ENCODE peak calls at places on chromosomes 6 and 20, in nine cellular contexts. U is choroid plexus epithelial cell, C is activated T-cell treated with anti-CD3 and anti-CD28 coated beads for 1 hour, G is COR-L47, L is cardiac fibroblast, F is pulmonary artery endothelial cell, A is endodermal cell, Q is RWPE1, K is neural crest cell. Z is an unnamed sample.

GRCh38 chr20:63656451-63656850 is 1.7 kb upstream of the RTEL1 start:
- DNase-seq in L (no peak), U (no peak), K (no peak), C (no peak), F (no peak), A (no peak), G (no peak), Q (no peak), Z (no peak)

GRCh38 chr20:49937023-49937929 is 1.1 kb downstream of the RNF114 start:
- DNase-seq in A (no peak), U (no peak), Q (peak; percentile 54), K (no peak), G (no peak), L (no peak), C (no peak), F (no peak), Z (no peak)

GRCh38 chr6:43987838-43988439 is 139.3 kb downstream of the MRPL14 start:
- DNase-seq in Q (no peak), U (no peak), C (no peak), L (no peak), K (no peak), G (no peak), A (no peak), F (no peak), Z (no peak)

GRCh38 chr6:51618563-51618962 is 468.9 kb downstream of the PKHD1 start:
- DNase-seq in C (no peak), L (no peak), F (no peak), G (no peak), Q (no peak), K (no peak), U (no peak), A (no peak), Z (no peak)

GRCh38 chr6:35402136-35402855 is 49.8 kb upstream of the FANCE start:
- DNase-seq in L (no peak), A (no peak), Q (no peak), U (no peak), G (no peak), K (no peak), F (no peak), C (no peak), Z (no peak)

GRCh38 chr20:41746635-41747034 is 128.5 kb upstream of the CHD6 start:
- DNase-seq in G (peak; percentile 9), U (no peak), C (no peak), Q (no peak), K (no peak), A (no peak), L (no peak), F (no peak), Z (no peak)

GRCh38 chr6:43076093-43076927 is at the start of gene PTK7:
- DNase-seq in G (peak; percentile 81), U (peak; percentile 78), F (no peak), K (peak; percentile 82), A (peak; percentile 96), C (no peak), L (peak; percentile 43), Q (no peak), Z (peak; percentile 69)

GRCh38 chr6:144718431-144718830 is 433.3 kb downstream of the UTRN start:
- DNase-seq in F (no peak), Q (peak; percentile 26), K (no peak), U (peak; percentile 18), C (no peak), G (no peak), A (no peak), L (peak; percentile 69), Z (no peak)

GRCh38 chr6:215335-216034 is 76.8 kb upstream of the DUSP22 start:
- DNase-seq in C (peak; percentile 28), A (no peak), Q (peak; percentile 75), F (no peak), G (no peak), K (no peak), U (no peak), L (peak; percentile 25), Z (no peak)

GRCh38 chr6:55818482-55818881 is 56.9 kb downstream of the BMP5 start:
- DNase-seq in G (no peak), C (no peak), U (peak; percentile 70), K (no peak), Q (no peak), F (no peak), L (peak; percentile 53), A (no peak), Z (no peak)

GRCh38 chr6:40620546-40620945 is 33.4 kb upstream of the LRFN2 start:
- DNase-seq in L (no peak), G (no peak), F (no peak), K (no peak), Q (no peak), A (no peak), C (no peak), U (no peak), Z (no peak)

GRCh38 chr6:169993861-169994481 is 242.5 kb downstream of the ERMARD start:
- DNase-seq in A (peak; percentile 28), L (no peak), C (no peak), F (no peak), Q (no peak), U (no peak), G (no peak), K (no peak), Z (no peak)

GRCh38 chr20:45621593-45621992 is 7.9 kb upstream of the WFDC10A start:
- DNase-seq in K (no peak), G (no peak), A (no peak), Q (no peak), F (no peak), C (no peak), L (no peak), U (no peak), Z (no peak)

GRCh38 chr6:109867970-109868358 is 110.1 kb upstream of the GPR6 start:
- DNase-seq in F (no peak), L (peak; percentile 29), G (no peak), Q (no peak), U (peak; percentile 65), K (no peak), C (no peak), A (no peak), Z (no peak)

GRCh38 chr6:133501675-133502275 is 260.6 kb downstream of the EYA4 start:
- DNase-seq in C (no peak), F (no peak), A (no peak), U (peak; percentile 39), K (no peak), L (peak; percentile 19), G (no peak), Q (no peak), Z (no peak)

GRCh38 chr6:153956807-153957206 is 82.2 kb upstream of the OPRM1 start:
- DNase-seq in L (peak; percentile 33), A (no peak), C (no peak), G (no peak), F (no peak), Q (peak; percentile 34), U (peak; percentile 33), K (no peak), Z (no peak)

GRCh38 chr6:4848382-4849068 is 72.3 kb downstream of the CDYL start:
- DNase-seq in L (peak; percentile 25), C (no peak), U (peak; percentile 38), F (no peak), Q (no peak), G (no peak), A (peak; percentile 81), K (no peak), Z (no peak)

GRCh38 chr6:23329091-23329490 is 759.7 kb downstream of the HDGFL1 start:
- DNase-seq in K (no peak), L (no peak), Q (no peak), C (no peak), G (no peak), F (no peak), U (peak; percentile 6), A (no peak), Z (peak; percentile 21)

GRCh38 chr6:142297605-142297995 is 4.2 kb upstream of the ADGRG6 start:
- DNase-seq in G (no peak), K (no peak), L (no peak), U (no peak), C (no peak), F (no peak), Q (no peak), A (no peak), Z (no peak)

GRCh38 chr6:22583927-22584326 is 14.6 kb downstream of the HDGFL1 start:
- DNase-seq in F (no peak), C (no peak), K (no peak), A (no peak), G (no peak), Q (no peak), L (no peak), U (no peak), Z (no peak)

GRCh38 chr6:17389274-17389847 is 4.0 kb upstream of the CAP2 start:
- DNase-seq in C (no peak), L (peak; percentile 47), F (no peak), A (no peak), G (no peak), K (no peak), U (peak; percentile 55), Q (peak; percentile 65), Z (no peak)

GRCh38 chr6:97666889-97667288 is 383.9 kb upstream of the MMS22L start:
- DNase-seq in A (no peak), G (no peak), C (no peak), L (no peak), K (no peak), U (no peak), F (no peak), Q (no peak), Z (no peak)

GRCh38 chr20:6075428-6076219 is 21.8 kb upstream of the LRRN4 start:
- DNase-seq in C (no peak), A (no peak), U (peak; percentile 56), L (no peak), G (no peak), F (no peak), K (no peak), Q (no peak), Z (no peak)

GRCh38 chr6:13813621-13814175 is 659 bp downstream of the MCUR1 start:
- DNase-seq in F (no peak), U (peak; percentile 54), K (peak; percentile 63), Q (peak; percentile 78), C (peak; percentile 5), G (peak; percentile 64), A (peak; percentile 95), L (peak; percentile 61), Z (peak; percentile 55)

Z was measured in NCI-H2081.